ENCODE peak calls at places on chromosomes 4 and X, in six cellular contexts. O is cardiac muscle cell, T is adrenal gland, R is GM23338, K is choroid plexus epithelial cell, G is fibroblast of villous mesenchyme. A is an unnamed sample.

GRCh38 chr4:609400-610050 is 15.8 kb upstream of the PDE6B start:
- DNase-seq in O (no peak), T (no peak), R (no peak), K (peak; percentile 7), G (no peak), A (no peak)

GRCh38 chrX:29890646-29891200 is 324.6 kb upstream of the MAGEB2 start:
- DNase-seq in O (no peak), T (no peak), R (no peak), K (peak; percentile 34), G (no peak), A (no peak)

GRCh38 chr4:150005537-150005936 is 72.7 kb upstream of the DCLK2 start:
- DNase-seq in O (no peak), T (no peak), R (no peak), K (no peak), G (no peak), A (no peak)

GRCh38 chrX:38817004-38817703 is 15.9 kb downstream of the MID1IP1 start:
- DNase-seq in O (peak; percentile 81), T (peak; percentile 35), R (peak; percentile 42), K (peak; percentile 57), G (peak; percentile 67), A (no peak)

GRCh38 chr4:83083925-83084475 is 30.5 kb downstream of the PLAC8 start:
- DNase-seq in O (peak; percentile 22), T (peak; percentile 28), R (peak; percentile 50), K (no peak), G (no peak), A (no peak)

GRCh38 chrX:113274801-113275200 is 434.2 kb upstream of the AMOT start:
- DNase-seq in O (no peak), T (no peak), R (no peak), K (no peak), G (no peak), A (no peak)

GRCh38 chrX:150038356-150038755 is 100.1 kb upstream of the EOLA2 start:
- DNase-seq in O (no peak), T (no peak), R (no peak), K (peak; percentile 58), G (no peak), A (no peak)

GRCh38 chr4:174286870-174287269 is 3.2 kb downstream of the CEP44 start:
- DNase-seq in O (no peak), T (no peak), R (no peak), K (no peak), G (no peak), A (no peak)

GRCh38 chr4:74283614-74284013 is 24.7 kb upstream of the EPGN start:
- DNase-seq in O (peak; percentile 25), T (peak; percentile 27), R (no peak), K (peak; percentile 35), G (peak; percentile 18), A (no peak)

GRCh38 chr4:123246085-123246484 is 150.5 kb upstream of the SPRY1 start:
- DNase-seq in O (no peak), T (no peak), R (no peak), K (no peak), G (no peak), A (no peak)

GRCh38 chrX:123648028-123648810 is 84.6 kb downstream of the THOC2 start:
- DNase-seq in O (peak; percentile 69), T (no peak), R (peak; percentile 86), K (peak; percentile 87), G (peak; percentile 77), A (peak; percentile 33)

GRCh38 chrX:10922841-10923240 is 188.3 kb upstream of the HCCS start:
- DNase-seq in O (no peak), T (no peak), R (no peak), K (no peak), G (no peak), A (no peak)

GRCh38 chrX:353566-354535 is 32.9 kb downstream of the PPP2R3B start:
- DNase-seq in O (no peak), T (no peak), R (no peak), K (no peak), G (no peak), A (no peak)

GRCh38 chrX:69032601-69033000 is 132.7 kb downstream of the PJA1 start:
- DNase-seq in O (no peak), T (no peak), R (no peak), K (no peak), G (no peak), A (no peak)

GRCh38 chr4:82493721-82494425 is 63.5 kb downstream of the ENOPH1 start:
- DNase-seq in O (no peak), T (no peak), R (no peak), K (no peak), G (no peak), A (no peak)

GRCh38 chr4:183905593-183906485 is 732 bp downstream of the STOX2 start:
- DNase-seq in O (peak; percentile 46), T (no peak), R (peak; percentile 98), K (peak; percentile 40), G (peak; percentile 13), A (peak; percentile 86)

GRCh38 chr4:78517050-78517652 is 34.4 kb upstream of the ANXA3 start:
- DNase-seq in O (peak; percentile 64), T (no peak), R (peak; percentile 65), K (peak; percentile 67), G (peak; percentile 51), A (no peak)

GRCh38 chrX:24025741-24026402 is 1.1 kb downstream of the KLHL15 start:
- DNase-seq in O (peak; percentile 83), T (no peak), R (peak; percentile 23), K (peak; percentile 75), G (peak; percentile 85), A (no peak)

GRCh38 chrX:24027086-24027485 is at the start of gene KLHL15:
- DNase-seq in O (no peak), T (no peak), R (no peak), K (no peak), G (no peak), A (no peak)

GRCh38 chrX:24027985-24028384 is 999 bp upstream of the KLHL15 start:
- DNase-seq in O (no peak), T (no peak), R (peak; percentile 53), K (no peak), G (no peak), A (no peak)

GRCh38 chrX:24024819-24025740 is 1.9 kb downstream of the KLHL15 start:
- DNase-seq in O (peak; percentile 96), T (peak; percentile 88), R (peak; percentile 70), K (peak; percentile 93), G (peak; percentile 93), A (no peak)

DNA sequence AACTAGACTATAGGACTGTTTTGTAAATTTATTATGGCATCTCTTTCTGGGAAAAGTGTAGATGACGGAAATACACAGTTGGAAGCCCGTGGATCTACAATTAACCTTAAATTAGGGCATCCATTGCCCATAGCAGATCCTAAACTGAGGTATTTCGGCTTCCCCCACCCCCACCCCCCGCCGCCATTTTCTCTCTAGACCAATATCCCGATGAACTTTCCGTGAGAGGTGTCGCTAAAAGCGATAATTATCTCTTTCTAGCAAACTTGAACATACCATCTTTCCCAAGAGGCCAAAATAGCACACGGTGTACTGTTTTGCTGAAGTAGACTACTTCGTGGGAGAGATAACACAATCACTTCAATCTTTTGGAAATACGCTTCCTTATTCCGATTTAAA is 584 bp downstream of the KLHL15 start:
- DNase-seq in O (peak; percentile 40), T (no peak), R (peak; percentile 21), K (no peak), G (peak; percentile 63), A (no peak)
- H3K4me3 ChIP-seq in O (peak overlapping the region; percentile 73), T (peak overlapping the region; percentile 16), R (peak overlapping the region; percentile 91), K (peak overlapping the region; percentile 64), G (peak overlapping the region; percentile 74), A (no peak overlapping the region)

DNA sequence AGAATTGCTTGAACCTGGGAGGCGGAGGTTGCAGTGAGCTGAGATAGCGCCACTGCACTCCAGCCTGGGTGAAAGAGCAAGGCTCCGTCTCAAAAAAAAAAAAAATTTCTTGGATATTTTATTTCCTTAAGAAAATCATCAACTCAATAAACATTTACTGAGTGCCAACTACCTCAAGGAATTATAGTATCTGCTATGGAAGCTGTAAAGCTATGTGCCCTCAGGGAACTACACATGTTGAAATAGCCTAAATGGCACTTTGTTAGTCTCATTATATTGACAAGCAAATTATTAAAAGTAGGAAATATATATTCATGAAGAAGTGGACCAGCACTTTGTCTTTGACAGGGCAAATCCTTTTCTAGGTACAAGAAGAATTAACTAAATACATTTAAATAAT is 40.8 kb downstream of the ELOVL6 start:
- DNase-seq in O (no peak), T (no peak), R (no peak), K (no peak), G (no peak), A (no peak)
- H3K4me3 ChIP-seq in O (no peak overlapping the region), T (no peak overlapping the region), R (no peak overlapping the region), K (no peak overlapping the region), G (no peak overlapping the region), A (no peak overlapping the region)

GRCh38 chr4:102783006-102783405 is 22.2 kb upstream of the MANBA start:
- DNase-seq in O (no peak), T (no peak), R (no peak), K (no peak), G (no peak), A (no peak)

GRCh38 chr4:102779204-102779603 is 18.4 kb upstream of the MANBA start:
- DNase-seq in O (no peak), T (no peak), R (no peak), K (no peak), G (no peak), A (no peak)

GRCh38 chr4:102781570-102781969 is 20.8 kb upstream of the MANBA start:
- DNase-seq in O (no peak), T (no peak), R (no peak), K (no peak), G (no peak), A (no peak)

GRCh38 chr4:102780476-102781144 is 19.8 kb upstream of the MANBA start:
- DNase-seq in O (peak; percentile 20), T (peak; percentile 32), R (no peak), K (peak; percentile 39), G (peak; percentile 21), A (no peak)

DNA sequence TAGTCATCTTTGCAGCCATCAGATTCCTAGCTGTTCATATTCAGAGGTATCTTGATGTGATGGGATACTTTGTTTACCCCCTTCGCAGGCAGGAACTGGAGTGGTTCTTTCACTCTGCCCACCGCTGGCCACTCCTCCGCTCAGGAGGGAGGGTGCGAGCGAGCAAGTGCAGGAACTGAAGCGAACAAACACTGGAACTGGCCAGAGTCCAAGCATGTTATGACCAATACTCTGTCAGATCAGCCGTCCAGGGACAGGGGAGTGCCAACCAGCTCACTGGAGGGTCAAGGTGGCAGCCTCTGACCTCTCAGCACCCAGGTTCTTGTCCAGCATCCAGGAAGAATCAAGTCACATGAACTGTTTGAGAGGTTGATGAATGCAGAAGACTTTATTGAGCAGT is 18.0 kb upstream of the MANBA start:
- DNase-seq in O (no peak), T (peak; percentile 76), R (no peak), K (no peak), G (no peak), A (no peak)
- H3K4me3 ChIP-seq in O (no peak overlapping the region), T (no peak overlapping the region), R (no peak overlapping the region), K (no peak overlapping the region), G (no peak overlapping the region), A (no peak overlapping the region)

DNA sequence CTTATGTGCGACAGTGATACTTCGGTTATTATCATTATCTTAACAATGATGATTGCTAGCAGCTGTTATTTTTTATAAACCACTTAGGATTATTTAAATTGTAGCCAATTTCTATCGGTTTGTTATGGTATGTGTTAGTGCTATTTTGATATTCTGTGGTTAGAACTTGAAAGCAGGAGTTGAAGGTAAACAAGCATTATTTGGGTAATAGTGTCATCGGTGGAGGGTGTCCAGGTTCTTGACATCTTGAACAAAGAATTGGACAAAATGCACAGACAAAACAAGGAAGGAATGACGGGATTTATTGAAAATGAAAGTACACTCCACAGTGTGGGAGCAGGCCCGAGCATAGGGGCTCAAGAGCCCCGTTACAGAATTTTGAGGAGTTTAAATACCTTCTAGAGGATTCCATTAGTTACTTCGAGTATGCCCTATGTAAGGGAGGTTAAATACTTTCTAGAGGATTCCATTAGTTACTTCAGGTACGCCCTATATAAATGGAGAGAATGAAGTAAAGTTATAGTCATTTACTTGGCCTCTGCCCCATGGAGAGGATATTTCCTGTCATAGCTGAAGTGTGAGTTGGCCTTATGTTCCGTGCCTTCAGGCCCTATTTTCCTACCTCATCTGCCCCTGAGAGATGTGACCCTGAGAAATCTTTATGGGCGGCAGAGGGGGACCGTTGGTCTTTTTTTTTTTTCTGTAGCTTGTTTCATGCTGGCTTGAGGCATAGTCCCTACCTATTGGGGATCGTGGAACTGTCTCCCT is 13.1 kb downstream of the MOB1B start:
- DNase-seq in O (peak; percentile 19), T (no peak), R (no peak), K (peak; percentile 46), G (peak; percentile 79), A (no peak)
- H3K4me3 ChIP-seq in O (no peak overlapping the region), T (no peak overlapping the region), R (no peak overlapping the region), K (no peak overlapping the region), G (peak overlapping the region; percentile 26), A (no peak overlapping the region)

A was measured in iPS DF 6.9.